ENCODE peak calls at places on chromosomes 2 and 18, in five cellular contexts. One of them, this sample, is unnamed.
A peak's percentile ranks its signal among the peaks of the same experiment; 100 is the strongest.

GRCh38 chr2:117232305-117232704 is 582.2 kb upstream of the DDX18 start:
- DNase-seq in pancreas: no peak
- DNase-seq in kidney epithelial cell: no peak
- DNase-seq in psoas muscle: no peak
- DNase-seq in coronary artery: no peak
- DNase-seq in this sample: no peak

GRCh38 chr2:1049691-1050090 is 99.0 kb downstream of the SNTG2 start:
- DNase-seq in kidney epithelial cell: no peak
- DNase-seq in coronary artery: no peak
- DNase-seq in pancreas: no peak
- DNase-seq in psoas muscle: no peak
- DNase-seq in this sample: no peak

GRCh38 chr18:46220116-46220515 is 115.9 kb downstream of the HAUS1 start:
- DNase-seq in psoas muscle: no peak
- DNase-seq in pancreas: no peak
- DNase-seq in kidney epithelial cell: peak; percentile 43
- DNase-seq in coronary artery: no peak
- DNase-seq in this sample: no peak

GRCh38 chr18:55220523-55220922 is 261.3 kb upstream of the CCDC68 start:
- DNase-seq in kidney epithelial cell: no peak
- DNase-seq in coronary artery: no peak
- DNase-seq in psoas muscle: no peak
- DNase-seq in pancreas: no peak
- DNase-seq in this sample: no peak

GRCh38 chr18:75638223-75638596 is 210.7 kb upstream of the SMIM21 start:
- DNase-seq in pancreas: no peak
- DNase-seq in psoas muscle: no peak
- DNase-seq in kidney epithelial cell: no peak
- DNase-seq in coronary artery: no peak
- DNase-seq in this sample: no peak

GRCh38 chr18:32209685-32210445 is 20.0 kb downstream of the MEP1B start:
- DNase-seq in kidney epithelial cell: no peak
- DNase-seq in coronary artery: no peak
- DNase-seq in psoas muscle: no peak
- DNase-seq in pancreas: no peak
- DNase-seq in this sample: no peak

GRCh38 chr18:61719676-61720075 is 173.1 kb downstream of the RNF152 start:
- DNase-seq in psoas muscle: no peak
- DNase-seq in coronary artery: no peak
- DNase-seq in pancreas: no peak
- DNase-seq in kidney epithelial cell: no peak
- DNase-seq in this sample: no peak

GRCh38 chr2:100416939-100417744 is at the start of gene CHST10:
- DNase-seq in psoas muscle: peak; percentile 65
- DNase-seq in pancreas: peak; percentile 83
- DNase-seq in coronary artery: no peak
- DNase-seq in kidney epithelial cell: no peak
- DNase-seq in this sample: peak; percentile 87

GRCh38 chr2:158740591-158740990 is 54.5 kb upstream of the DAPL1 start:
- DNase-seq in psoas muscle: no peak
- DNase-seq in kidney epithelial cell: no peak
- DNase-seq in coronary artery: no peak
- DNase-seq in pancreas: no peak
- DNase-seq in this sample: no peak

GRCh38 chr2:10530607-10531239 is 82.6 kb upstream of the ODC1 start:
- DNase-seq in psoas muscle: no peak
- DNase-seq in kidney epithelial cell: no peak
- DNase-seq in pancreas: no peak
- DNase-seq in coronary artery: no peak
- DNase-seq in this sample: no peak

GRCh38 chr2:46849080-46849715 is 66.4 kb downstream of the MCFD2 start:
- DNase-seq in pancreas: no peak
- DNase-seq in coronary artery: no peak
- DNase-seq in psoas muscle: no peak
- DNase-seq in kidney epithelial cell: no peak
- DNase-seq in this sample: no peak

GRCh38 chr2:240989451-240990265 is 8.8 kb upstream of the SNED1 start:
- DNase-seq in coronary artery: no peak
- DNase-seq in psoas muscle: peak; percentile 46
- DNase-seq in pancreas: peak; percentile 58
- DNase-seq in kidney epithelial cell: no peak
- DNase-seq in this sample: no peak

GRCh38 chr2:126776701-126777619 is 121.0 kb downstream of the GYPC start:
- DNase-seq in coronary artery: peak; percentile 82
- DNase-seq in psoas muscle: peak; percentile 84
- DNase-seq in pancreas: peak; percentile 93
- DNase-seq in kidney epithelial cell: peak; percentile 10
- DNase-seq in this sample: peak; percentile 94

GRCh38 chr2:241485172-241485911 is 23.0 kb downstream of the STK25 start:
- DNase-seq in kidney epithelial cell: no peak
- DNase-seq in pancreas: no peak
- DNase-seq in coronary artery: no peak
- DNase-seq in psoas muscle: no peak
- DNase-seq in this sample: no peak

GRCh38 chr2:30661173-30662107 is 145.8 kb downstream of the CAPN13 start:
- DNase-seq in pancreas: no peak
- DNase-seq in psoas muscle: no peak
- DNase-seq in coronary artery: no peak
- DNase-seq in kidney epithelial cell: no peak
- DNase-seq in this sample: peak; percentile 21

GRCh38 chr18:76658627-76659026 is 163.6 kb upstream of the ZNF516 start:
- DNase-seq in kidney epithelial cell: no peak
- DNase-seq in pancreas: no peak
- DNase-seq in coronary artery: no peak
- DNase-seq in psoas muscle: no peak
- DNase-seq in this sample: no peak

GRCh38 chr18:76657911-76658475 is 163.0 kb upstream of the ZNF516 start:
- DNase-seq in pancreas: no peak
- DNase-seq in coronary artery: no peak
- DNase-seq in psoas muscle: no peak
- DNase-seq in kidney epithelial cell: no peak
- DNase-seq in this sample: no peak

GRCh38 chr18:76662621-76663020 is 159.7 kb upstream of the ZNF236 start:
- DNase-seq in psoas muscle: no peak
- DNase-seq in coronary artery: no peak
- DNase-seq in kidney epithelial cell: no peak
- DNase-seq in pancreas: no peak
- DNase-seq in this sample: no peak

GRCh38 chr18:76657428-76657827 is 162.4 kb upstream of the ZNF516 start:
- DNase-seq in kidney epithelial cell: no peak
- DNase-seq in psoas muscle: no peak
- DNase-seq in pancreas: no peak
- DNase-seq in coronary artery: no peak
- DNase-seq in this sample: no peak

DNA sequence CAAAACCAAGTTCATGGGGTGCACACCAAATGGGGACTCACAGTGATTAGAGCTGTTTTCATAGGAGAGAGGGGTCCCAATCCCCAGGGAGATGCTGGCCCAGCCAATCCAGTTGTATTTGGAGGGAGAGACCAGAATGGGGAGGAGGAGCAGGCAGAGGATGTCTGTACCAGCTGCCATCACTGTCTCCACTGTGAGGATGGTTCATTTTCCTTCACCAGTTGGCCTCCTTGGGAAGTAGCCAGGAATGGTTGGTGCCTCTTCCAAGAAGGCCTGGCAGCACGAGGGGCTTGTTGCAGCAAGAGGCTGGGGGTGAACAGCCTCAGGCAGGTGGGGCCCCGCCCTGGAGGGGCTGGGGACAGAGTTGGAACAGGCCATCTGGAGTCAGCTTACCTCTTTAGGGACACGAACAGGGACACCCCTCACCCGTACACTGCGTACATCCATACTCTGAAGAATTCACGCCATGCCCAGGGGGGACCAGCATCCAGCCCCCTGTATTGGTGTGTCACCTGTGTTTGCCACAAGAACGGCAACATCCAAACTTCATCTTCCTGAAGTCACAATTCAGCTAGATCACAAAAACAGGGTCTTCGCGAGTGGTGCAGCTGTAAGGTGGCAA is 161.7 kb upstream of the ZNF236 start:
- DNase-seq in pancreas: no peak
- DNase-seq in coronary artery: no peak
- DNase-seq in kidney epithelial cell: no peak
- DNase-seq in psoas muscle: no peak
- DNase-seq in this sample: no peak
- TF ChIP-seq CTCF in pancreas: no peak
- TF ChIP-seq CTCF in coronary artery: no peak
- TF ChIP-seq CTCF in kidney epithelial cell: no peak
- TF ChIP-seq CTCF in psoas muscle: no peak
- TF ChIP-seq CTCF in this sample: no peak

DNA sequence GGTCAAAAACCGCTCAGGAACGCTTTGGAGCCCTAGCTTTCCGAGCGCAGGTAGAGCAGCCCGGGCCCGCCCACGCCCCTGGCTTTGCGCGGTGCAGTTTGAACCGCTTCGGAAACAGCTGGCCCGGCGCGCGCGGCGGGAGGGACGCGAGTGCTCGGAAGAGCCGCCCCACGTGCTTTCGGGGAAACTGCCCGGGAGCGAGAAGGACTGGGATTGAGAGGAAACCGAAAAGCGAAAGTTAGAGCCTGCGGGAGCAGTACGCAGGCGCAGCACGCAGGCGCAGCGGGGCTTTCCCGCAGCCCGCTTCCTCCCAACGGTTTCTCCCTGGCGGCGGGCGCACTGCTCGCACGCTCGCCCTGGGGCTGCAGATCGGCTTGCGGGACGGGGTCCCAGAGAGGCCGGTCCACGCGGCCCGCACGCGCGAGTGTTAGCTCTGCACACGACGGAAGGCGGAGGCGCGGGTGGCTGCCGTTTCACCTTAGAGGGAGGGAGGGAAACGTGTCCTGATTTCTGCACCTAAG is 6.3 kb upstream of the STAT1 start:
- DNase-seq in psoas muscle: peak; percentile 92
- DNase-seq in kidney epithelial cell: peak; percentile 84
- DNase-seq in coronary artery: peak; percentile 96
- DNase-seq in pancreas: peak; percentile 98
- DNase-seq in this sample: peak; percentile 98
- TF ChIP-seq CTCF in psoas muscle: peak; percentile 18
- TF ChIP-seq CTCF in kidney epithelial cell: no peak
- TF ChIP-seq CTCF in coronary artery: no peak
- TF ChIP-seq CTCF in pancreas: no peak
- TF ChIP-seq CTCF in this sample: no peak

GRCh38 chr2:144511945-144512344 is 8.0 kb downstream of the ZEB2 start:
- DNase-seq in pancreas: no peak
- DNase-seq in coronary artery: no peak
- DNase-seq in psoas muscle: no peak
- DNase-seq in kidney epithelial cell: no peak
- DNase-seq in this sample: no peak
- TF ChIP-seq CTCF in pancreas: no peak
- TF ChIP-seq CTCF in coronary artery: no peak
- TF ChIP-seq CTCF in psoas muscle: no peak
- TF ChIP-seq CTCF in kidney epithelial cell: peak; percentile 10
- TF ChIP-seq CTCF in this sample: peak; percentile 13

GRCh38 chr2:70248810-70249438 is 496 bp upstream of the TIA1 start:
- DNase-seq in pancreas: peak; percentile 91
- DNase-seq in psoas muscle: peak; percentile 87
- DNase-seq in coronary artery: peak; percentile 90
- DNase-seq in kidney epithelial cell: no peak
- DNase-seq in this sample: peak; percentile 95
- TF ChIP-seq CTCF in pancreas: no peak
- TF ChIP-seq CTCF in psoas muscle: no peak
- TF ChIP-seq CTCF in coronary artery: no peak
- TF ChIP-seq CTCF in kidney epithelial cell: no peak
- TF ChIP-seq CTCF in this sample: no peak

GRCh38 chr2:238839428-238839827 is 8.5 kb upstream of the TWIST2 start:
- DNase-seq in coronary artery: no peak
- DNase-seq in kidney epithelial cell: no peak
- DNase-seq in pancreas: no peak
- DNase-seq in psoas muscle: no peak
- DNase-seq in this sample: no peak
- TF ChIP-seq CTCF in coronary artery: no peak
- TF ChIP-seq CTCF in kidney epithelial cell: no peak
- TF ChIP-seq CTCF in pancreas: no peak
- TF ChIP-seq CTCF in psoas muscle: no peak
- TF ChIP-seq CTCF in this sample: no peak